ENCODE peak calls at places on chromosomes 12 and 14, in nine cellular contexts. R is lower lobe of right lung, D is ovary, Q is hepatocyte, F is heart right ventricle, X is GM23338, P is brain microvascular endothelial cell, E is heart left ventricle, C is bronchial epithelial cell. M is an unnamed sample. For H3K27me3 and H3K36me3, the result is how much of the 10 kb centered on the place peaks cover.

GRCh38 chr14:105426416-105427130 is 6.9 kb downstream of the MTA1 start:
- DNase-seq in R (no peak), D (no peak), Q (no peak), F (no peak), X (no peak), P (no peak), E (peak), C (no peak), M (no peak)

GRCh38 chr12:84738481-84738972 is 174.1 kb downstream of the SLC6A15 start:
- DNase-seq in R (no peak), D (no peak), Q (no peak), F (no peak), X (peak), P (peak), E (no peak), C (peak), M (no peak)

GRCh38 chr12:113418213-113418879 is 3.8 kb upstream of the SDSL start:
- DNase-seq in R (peak), D (no peak), Q (peak), F (peak), X (no peak), P (no peak), E (no peak), C (no peak), M (no peak)

GRCh38 chr12:62113366-62114011 is 146.7 kb upstream of the USP15 start:
- DNase-seq in R (no peak), D (no peak), Q (no peak), F (no peak), X (peak), P (no peak), E (no peak), C (no peak), M (no peak)

GRCh38 chr12:116551952-116552749 is 7.0 kb upstream of the MAP1LC3B2 start:
- DNase-seq in R (no peak), D (no peak), Q (no peak), F (no peak), X (no peak), P (peak), E (no peak), C (peak), M (no peak)

GRCh38 chr14:61698216-61698980 is 3.1 kb downstream of the HIF1A start:
- DNase-seq in R (no peak), D (no peak), Q (no peak), F (no peak), X (no peak), P (no peak), E (no peak), C (no peak), M (no peak)

GRCh38 chr12:79991586-79991985 is 56.7 kb upstream of the PPP1R12A start:
- DNase-seq in R (no peak), D (no peak), Q (no peak), F (no peak), X (no peak), P (no peak), E (no peak), C (no peak), M (no peak)

GRCh38 chr12:32233568-32233967 is 126.9 kb downstream of the BICD1 start:
- DNase-seq in R (no peak), D (no peak), Q (no peak), F (no peak), X (no peak), P (no peak), E (no peak), C (no peak), M (no peak)

GRCh38 chr12:122963928-122964240 is 2.4 kb downstream of the ABCB9 start:
- DNase-seq in R (no peak), D (peak), Q (no peak), F (peak), X (no peak), P (no peak), E (no peak), C (no peak), M (no peak)

GRCh38 chr12:34209259-34209835 is 187.1 kb downstream of the ALG10 start:
- DNase-seq in R (no peak), D (no peak), Q (no peak), F (no peak), X (no peak), P (no peak), E (no peak), C (no peak), M (no peak)

GRCh38 chr14:90797451-90797850 is 18.8 kb downstream of the TTC7B start:
- DNase-seq in R (no peak), D (no peak), Q (no peak), F (no peak), X (no peak), P (no peak), E (no peak), C (no peak), M (no peak)

GRCh38 chr12:9364224-9365176 is 156.3 kb upstream of the PZP start:
- DNase-seq in R (no peak), D (no peak), Q (no peak), F (no peak), X (peak), P (peak), E (no peak), C (peak), M (peak)

GRCh38 chr14:101234588-101234937 is 326.7 kb upstream of the DIO3 start:
- DNase-seq in R (no peak), D (no peak), Q (no peak), F (no peak), X (no peak), P (no peak), E (no peak), C (no peak), M (no peak)

GRCh38 chr12:6335451-6336078 is 6.3 kb downstream of the TNFRSF1A start:
- DNase-seq in R (peak), D (peak), Q (peak), F (peak), X (peak), P (peak), E (peak), C (peak), M (peak)

GRCh38 chr12:4900327-4900726 is 9.4 kb upstream of the KCNA1 start:
- DNase-seq in R (no peak), D (no peak), Q (no peak), F (no peak), X (no peak), P (peak), E (no peak), C (peak), M (no peak)

GRCh38 chr14:38527502-38527878 is 271.6 kb upstream of the CLEC14A start:
- DNase-seq in R (no peak), D (no peak), Q (no peak), F (no peak), X (no peak), P (no peak), E (no peak), C (no peak), M (no peak)

GRCh38 chr12:124211753-124212152 is 83.1 kb upstream of the RFLNA start:
- DNase-seq in R (no peak), D (no peak), Q (no peak), F (no peak), X (no peak), P (no peak), E (no peak), C (no peak), M (no peak)

GRCh38 chr14:24284501-24285035 is 13.2 kb upstream of the RABGGTA start:
- DNase-seq in R (no peak), D (no peak), Q (no peak), F (no peak), X (no peak), P (no peak), E (no peak), C (no peak), M (no peak)

GRCh38 chr12:54014315-54015209 is 5.8 kb downstream of the HOXC8 start:
- DNase-seq in R (no peak), D (no peak), Q (no peak), F (no peak), X (no peak), P (no peak), E (no peak), C (no peak), M (no peak)

GRCh38 chr14:90388982-90389381 is 7.8 kb upstream of the CALM1 start:
- DNase-seq in R (no peak), D (no peak), Q (no peak), F (no peak), X (no peak), P (no peak), E (no peak), C (peak), M (no peak)

GRCh38 chr12:75728826-75729225 is 217.4 kb upstream of the KRR1 start:
- DNase-seq in R (no peak), D (no peak), Q (no peak), F (no peak), X (no peak), P (no peak), E (no peak), C (no peak), M (no peak)

GRCh38 chr12:110960795-110961194 is 40.4 kb upstream of the MYL2 start:
- DNase-seq in R (no peak), D (no peak), Q (no peak), F (no peak), X (no peak), P (no peak), E (no peak), C (no peak), M (no peak)

GRCh38 chr14:61588419-61588901 is 106.9 kb upstream of the HIF1A start:
- DNase-seq in R (no peak), D (no peak), Q (no peak), F (no peak), X (no peak), P (no peak), E (no peak), C (no peak), M (no peak)

DNA sequence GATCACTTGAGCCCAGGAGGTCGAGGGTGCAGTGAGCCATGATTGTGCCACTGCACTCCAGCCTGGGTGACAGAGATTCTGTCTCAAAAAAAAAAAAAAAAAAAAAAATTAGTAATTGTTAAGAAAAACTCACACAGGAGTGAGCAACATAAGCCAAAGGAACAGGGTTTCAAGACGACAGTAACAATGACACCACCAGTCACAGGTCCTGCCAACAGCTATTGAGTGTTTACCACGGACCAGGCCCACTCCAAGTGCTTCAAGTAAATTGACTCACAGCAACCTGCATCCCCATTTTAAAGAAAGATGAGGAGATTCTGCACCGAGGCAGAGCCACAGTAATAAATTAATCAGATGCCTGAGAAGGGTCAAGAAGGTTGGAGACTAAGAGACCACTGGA is 194.5 kb downstream of the DPF3 start:
- DNase-seq in R (no peak), D (no peak), Q (no peak), F (no peak), X (no peak), P (no peak), E (no peak), C (no peak), M (no peak)
- H3K27me3 ChIP-seq in R (under half), D (under half), Q (under half), F (under half), X (under half), P (under half), E (under half), C (under half), M (under half)

GRCh38 chr12:1204581-1205121 is 213.6 kb downstream of the ERC1 start:
- DNase-seq in R (no peak), D (no peak), Q (no peak), F (no peak), X (no peak), P (peak), E (no peak), C (peak), M (peak)
- H3K4me3 ChIP-seq in R (peak), D (peak), Q (peak), F (peak), X (peak), P (peak), E (peak), C (no peak), M (peak)

GRCh38 chr14:92473261-92473946 is 40.2 kb upstream of the RIN3 start:
- DNase-seq in R (no peak), D (no peak), Q (no peak), F (no peak), X (no peak), P (peak), E (no peak), C (no peak), M (no peak)

GRCh38 chr14:92475037-92475436 is 38.5 kb upstream of the RIN3 start:
- DNase-seq in R (no peak), D (no peak), Q (no peak), F (no peak), X (no peak), P (no peak), E (no peak), C (no peak), M (no peak)

GRCh38 chr14:92473947-92474535 is 39.5 kb upstream of the RIN3 start:
- DNase-seq in R (no peak), D (no peak), Q (no peak), F (no peak), X (no peak), P (no peak), E (no peak), C (no peak), M (no peak)

GRCh38 chr14:92471919-92472318 is 41.7 kb upstream of the RIN3 start:
- DNase-seq in R (no peak), D (no peak), Q (peak), F (no peak), X (peak), P (peak), E (no peak), C (peak), M (no peak)

DNA sequence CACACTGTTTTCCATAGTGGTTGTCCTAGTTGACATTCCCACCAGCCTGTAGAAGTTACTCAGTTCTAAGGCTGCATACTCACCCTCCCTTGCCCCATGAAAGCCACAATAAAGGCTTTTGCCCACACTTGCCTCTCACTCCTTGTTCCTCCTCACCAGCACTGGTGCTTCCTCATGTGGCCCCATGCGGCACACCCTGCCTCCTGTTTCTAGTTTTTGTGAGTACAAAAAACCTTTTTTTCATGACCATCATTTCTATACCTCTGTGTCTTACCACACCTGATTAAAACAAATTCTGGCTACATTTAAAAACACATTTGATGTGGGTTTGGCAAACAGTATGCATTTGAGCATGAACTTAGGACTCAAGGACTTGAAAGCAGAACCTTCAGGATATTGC is 40.7 kb upstream of the RIN3 start:
- DNase-seq in R (no peak), D (no peak), Q (no peak), F (peak), X (no peak), P (no peak), E (no peak), C (peak), M (no peak)
- H3K36me3 ChIP-seq in R (under half), D (under half), Q (under half), F (under half), X (under half), P (under half), E (under half), C (under half), M (under half)

DNA sequence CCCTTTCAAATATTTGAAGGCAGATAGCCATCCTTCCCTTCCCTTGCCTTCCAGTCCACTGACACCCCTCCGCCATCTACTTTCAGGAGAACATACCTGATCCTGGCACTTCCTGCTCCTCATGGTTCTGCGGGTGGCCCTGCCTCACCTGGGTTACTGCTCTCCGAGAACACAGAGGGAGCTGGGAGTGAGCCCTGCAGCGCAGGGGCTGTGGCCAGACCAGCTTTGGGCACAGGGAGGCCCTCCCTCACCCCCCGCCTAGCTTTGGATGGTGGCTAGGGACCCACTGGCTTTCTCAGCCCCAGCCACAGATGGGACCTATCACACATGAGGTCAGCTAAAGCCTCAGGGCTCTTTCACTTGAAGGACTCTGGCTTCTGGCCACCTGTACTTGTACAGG is 12.4 kb downstream of the IQSEC3 start:
- DNase-seq in R (no peak), D (no peak), Q (no peak), F (no peak), X (no peak), P (no peak), E (peak), C (no peak), M (no peak)
- H3K27me3 ChIP-seq in R (under half), D (under half), Q (half or more), F (half or more), X (under half), P (under half), E (under half), C (under half), M (under half)

GRCh38 chr14:68686212-68686478 is 106.7 kb downstream of the ZFP36L1 start:
- DNase-seq in R (no peak), D (no peak), Q (no peak), F (no peak), X (no peak), P (no peak), E (no peak), C (no peak), M (no peak)

GRCh38 chr14:68687746-68688145 is 105.1 kb downstream of the ZFP36L1 start:
- DNase-seq in R (no peak), D (no peak), Q (no peak), F (no peak), X (no peak), P (peak), E (no peak), C (peak), M (no peak)

GRCh38 chr14:68684466-68685418 is 108.1 kb downstream of the ZFP36L1 start:
- DNase-seq in R (no peak), D (no peak), Q (no peak), F (no peak), X (no peak), P (no peak), E (no peak), C (peak), M (no peak)

GRCh38 chr14:68686724-68687123 is 106.1 kb downstream of the ZFP36L1 start:
- DNase-seq in R (no peak), D (no peak), Q (no peak), F (no peak), X (no peak), P (no peak), E (no peak), C (no peak), M (no peak)

DNA sequence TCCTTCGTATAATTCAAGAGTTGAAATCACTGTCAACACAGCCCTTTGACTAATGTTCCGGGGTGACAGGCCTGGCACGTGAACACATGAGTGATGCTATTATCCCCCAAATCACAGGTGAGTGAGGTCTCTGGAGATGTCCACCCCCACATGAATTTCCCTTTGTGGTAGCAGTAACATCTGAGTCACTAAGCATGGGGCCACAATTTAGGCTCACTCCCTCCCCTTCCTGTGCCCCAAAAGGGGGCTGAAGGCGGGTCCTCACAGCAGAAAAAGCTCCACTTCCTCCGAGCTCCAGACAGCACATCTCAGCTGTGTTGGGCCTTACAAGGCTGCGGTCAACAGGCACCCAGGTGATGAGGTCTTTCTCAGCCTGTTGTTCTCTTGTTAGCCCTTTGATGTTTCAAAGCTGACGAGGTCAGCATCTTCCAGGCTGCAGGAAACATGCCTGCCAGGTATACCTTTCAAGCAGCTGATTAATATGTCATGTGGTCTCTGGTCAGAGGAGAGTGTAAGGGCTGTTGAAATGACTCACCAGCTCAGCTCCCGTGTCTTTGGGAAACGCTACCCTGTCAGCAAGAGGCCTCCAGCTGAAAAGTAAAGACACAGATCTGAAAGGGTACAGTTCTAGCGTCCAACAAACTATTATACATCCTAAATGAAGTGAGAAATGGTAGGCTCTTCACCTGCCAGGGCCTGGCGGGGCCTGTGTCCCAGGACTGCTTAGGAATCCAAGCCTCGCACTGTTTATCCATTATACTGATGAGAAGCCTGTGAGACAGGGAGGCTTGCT is 107.3 kb downstream of the ZFP36L1 start:
- DNase-seq in R (no peak), D (no peak), Q (peak), F (no peak), X (no peak), P (peak), E (no peak), C (peak), M (peak)
- H3K4me3 ChIP-seq in R (no peak), D (no peak), Q (no peak), F (no peak), X (no peak), P (no peak), E (no peak), C (no peak), M (no peak)

GRCh38 chr12:41910578-41911331 is 233.9 kb downstream of the GXYLT1 start:
- DNase-seq in R (no peak), D (no peak), Q (no peak), F (no peak), X (no peak), P (no peak), E (no peak), C (peak), M (no peak)
- H3K36me3 ChIP-seq in R (under half), D (under half), Q (under half), F (under half), X (under half), P (under half), E (under half), C (under half), M (under half)

GRCh38 chr12:78914859-78915331 is 50.3 kb downstream of the SYT1 start:
- DNase-seq in R (no peak), D (no peak), Q (peak), F (no peak), X (peak), P (no peak), E (no peak), C (peak), M (no peak)
- H3K27me3 ChIP-seq in R (under half), D (under half), Q (under half), F (under half), X (under half), P (under half), E (under half), C (under half), M (under half)

M was measured in GM06990.